ENCODE peak calls at places on chromosomes 6 and 20, in four cellular contexts. W, H, Z and C are unnamed samples.

GRCh38 chr6:54282186-54282585 is 26.1 kb upstream of the TINAG start:
- DNase-seq in Z (no peak), W (no peak), H (no peak), C (no peak)

GRCh38 chr6:158565482-158566040 is 5.7 kb downstream of the TMEM181 start:
- DNase-seq in Z (no peak), W (no peak), H (no peak), C (no peak)

GRCh38 chr6:30884521-30885480 is 482 bp downstream of the DDR1 start:
- DNase-seq in W (peak; percentile 34), H (peak; percentile 52), Z (peak; percentile 74), C (no peak)

GRCh38 chr6:28235912-28236452 is 10.9 kb downstream of the ZSCAN9 start:
- DNase-seq in H (no peak), W (no peak), Z (no peak), C (no peak)

GRCh38 chr20:22428051-22428450 is 156.3 kb downstream of the FOXA2 start:
- DNase-seq in H (no peak), Z (no peak), W (no peak), C (no peak)

GRCh38 chr6:4224082-4224978 is 89.0 kb upstream of the ECI2 start:
- DNase-seq in H (no peak), Z (no peak), W (no peak), C (no peak)

GRCh38 chr20:34938466-34939163 is 17.0 kb downstream of the GSS start:
- DNase-seq in H (peak; percentile 54), W (no peak), Z (peak; percentile 82), C (no peak)

GRCh38 chr6:17904491-17905120 is 82.8 kb downstream of the KIF13A start:
- DNase-seq in H (no peak), W (no peak), Z (no peak), C (no peak)

GRCh38 chr20:62025832-62026563 is 39.7 kb downstream of the TAF4 start:
- DNase-seq in H (no peak), W (peak; percentile 42), Z (no peak), C (peak; percentile 8)

GRCh38 chr6:169794317-169795055 is 43.1 kb downstream of the ERMARD start:
- DNase-seq in W (no peak), Z (peak; percentile 54), H (no peak), C (peak; percentile 62)

GRCh38 chr20:13397300-13397724 is 176.2 kb downstream of the ISM1 start:
- DNase-seq in H (no peak), W (no peak), Z (no peak), C (no peak)

GRCh38 chr6:6788394-6789020 is 200.0 kb downstream of the LY86 start:
- DNase-seq in W (peak; percentile 27), H (no peak), Z (no peak), C (no peak)

GRCh38 chr6:160254467-160255312 is 3.9 kb downstream of the SLC22A2 start:
- DNase-seq in H (peak; percentile 22), Z (no peak), W (no peak), C (no peak)

GRCh38 chr6:41441598-41442205 is 104.5 kb upstream of the FOXP4 start:
- DNase-seq in W (peak; percentile 26), H (no peak), Z (no peak), C (no peak)

GRCh38 chr20:53894707-53895384 is 175.5 kb downstream of the BCAS1 start:
- DNase-seq in H (no peak), W (no peak), Z (no peak), C (no peak)

GRCh38 chr20:25243416-25243979 is 4.4 kb upstream of the PYGB start:
- DNase-seq in Z (no peak), W (no peak), H (no peak), C (no peak)

GRCh38 chr20:18613553-18613952 is 25.7 kb downstream of the DTD1 start:
- DNase-seq in W (no peak), Z (no peak), H (no peak), C (no peak)

GRCh38 chr20:35602851-35603495 is 12.7 kb upstream of the SPAG4 start:
- DNase-seq in W (no peak), H (no peak), Z (no peak), C (no peak)

GRCh38 chr6:166309977-166310376 is 1.8 kb upstream of the PRR18 start:
- DNase-seq in H (no peak), W (no peak), Z (no peak), C (no peak)

GRCh38 chr20:24871429-24872213 is 77.4 kb upstream of the CST7 start:
- DNase-seq in Z (peak; percentile 43), H (no peak), W (no peak), C (no peak)

GRCh38 chr6:118400098-118400497 is 148.0 kb upstream of the PLN start:
- DNase-seq in W (no peak), Z (no peak), H (no peak), C (no peak)

GRCh38 chr20:3093861-3094361 is 9.4 kb upstream of the AVP start:
- DNase-seq in H (no peak), Z (no peak), W (peak; percentile 81), C (no peak)

GRCh38 chr6:104711371-104711770 is 148.3 kb downstream of the HACE1 start:
- DNase-seq in W (no peak), Z (no peak), H (no peak), C (no peak)

GRCh38 chr6:96157018-96157565 is 141.3 kb downstream of the FUT9 start:
- DNase-seq in W (no peak), H (no peak), Z (no peak), C (no peak)

GRCh38 chr6:145643760-145644159 is 91.6 kb downstream of the EPM2A start:
- DNase-seq in H (no peak), W (no peak), Z (no peak), C (no peak)

GRCh38 chr20:57709823-57710799 is at the start of gene PMEPA1:
- DNase-seq in H (peak; percentile 95), Z (peak; percentile 97), W (peak; percentile 97), C (peak; percentile 94)
- TF ChIP-seq CTCF in H (no peak), Z (peak; percentile 12), W (no peak), C (no peak)

DNA sequence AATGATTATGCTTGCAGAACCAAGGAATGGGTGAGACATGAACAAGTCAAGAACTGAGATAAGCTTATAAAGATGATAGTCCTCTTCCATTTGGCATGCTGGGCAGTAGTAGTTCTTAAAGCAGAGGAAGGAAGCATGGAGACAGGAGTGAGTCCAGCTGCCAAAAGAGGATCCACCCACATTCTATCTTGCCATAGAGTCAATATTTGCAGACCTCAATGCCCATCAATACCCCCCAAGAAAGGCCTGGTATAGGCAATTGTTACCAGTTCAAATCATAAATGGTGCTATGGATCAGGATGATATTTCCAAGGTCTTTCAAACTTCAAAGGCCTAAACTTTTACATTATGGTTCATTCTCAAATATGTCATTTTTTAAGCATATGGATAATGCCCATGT is 4.8 kb downstream of the ARHGAP18 start:
- DNase-seq in Z (no peak), W (no peak), H (no peak), C (no peak)
- H3K4me1 ChIP-seq in Z (peaks cover 16% of the 10 kb centered on the region), W (peaks cover 7% of the 10 kb centered on the region), H (peaks cover 33% of the 10 kb centered on the region), C (peaks cover 6% of the 10 kb centered on the region)

DNA sequence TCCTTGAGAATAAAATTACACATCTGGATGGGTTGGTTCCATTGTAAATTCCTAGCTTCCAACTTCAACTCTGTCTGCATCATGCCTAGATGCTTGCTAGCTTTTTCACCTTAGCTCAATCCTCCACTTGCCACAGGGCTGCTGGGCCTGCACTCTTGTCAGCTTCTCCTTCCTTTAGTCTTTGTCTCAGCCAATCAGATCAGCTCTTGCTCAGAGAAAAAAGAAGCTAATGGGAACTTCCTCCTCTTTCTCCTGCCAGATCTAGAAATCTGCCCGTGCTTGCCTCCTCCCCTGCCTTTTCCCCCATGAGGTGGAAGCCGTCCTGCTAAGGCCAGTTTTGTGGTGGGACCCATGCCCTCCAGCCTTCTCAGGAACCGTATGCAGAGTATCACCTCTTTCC is 18.5 kb downstream of the RAE1 start:
- DNase-seq in W (no peak), Z (no peak), H (no peak), C (peak; percentile 14)
- H3K36me3 ChIP-seq in W (peaks cover 74% of the 10 kb centered on the region), Z (peaks cover 100% of the 10 kb centered on the region), H (peaks cover 13% of the 10 kb centered on the region), C (no peaks in the 10 kb centered on the region)

GRCh38 chr20:38337561-38338140 is 8.6 kb upstream of the LBP start:
- DNase-seq in H (no peak), Z (no peak), W (no peak), C (no peak)
- TF ChIP-seq CTCF in H (no peak), Z (peak; percentile 30), W (no peak), C (no peak)

GRCh38 chr6:36563928-36564284 is 16.6 kb upstream of the STK38 start:
- DNase-seq in W (no peak), Z (no peak), H (no peak), C (no peak)
- H3K4me1 ChIP-seq in W (no peaks in the 10 kb centered on the region), Z (no peaks in the 10 kb centered on the region), H (no peaks in the 10 kb centered on the region), C (no peaks in the 10 kb centered on the region)

GRCh38 chr6:99478483-99478882 is 36.7 kb downstream of the USP45 start:
- DNase-seq in Z (no peak), H (no peak), W (no peak), C (no peak)
- H3K36me3 ChIP-seq in Z (peaks cover 39% of the 10 kb centered on the region), H (no peaks in the 10 kb centered on the region), W (no peaks in the 10 kb centered on the region), C (no peaks in the 10 kb centered on the region)

DNA sequence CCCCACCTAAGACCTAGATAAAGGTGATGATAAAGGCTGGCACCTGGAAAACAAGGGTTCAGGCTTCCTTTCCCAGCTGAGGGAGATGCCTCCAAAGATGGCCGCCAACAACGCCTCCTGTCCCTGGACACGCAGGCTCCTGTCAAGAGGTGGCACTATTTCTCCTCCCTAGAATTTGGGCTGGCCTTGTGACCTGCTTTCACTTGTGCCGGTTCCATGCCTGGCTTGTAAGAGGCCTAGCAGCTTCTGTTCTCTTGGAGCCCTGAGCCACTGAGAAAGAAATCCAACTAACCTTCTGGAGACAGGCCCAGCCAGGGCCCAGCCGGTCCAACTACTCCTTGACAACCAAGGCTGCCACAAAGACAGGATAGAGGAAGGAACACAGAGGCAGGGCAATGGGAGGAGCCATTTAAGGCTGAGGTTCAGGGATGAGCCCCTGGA is 60.2 kb upstream of the RALY start:
- DNase-seq in Z (peak; percentile 70), W (peak; percentile 58), H (peak; percentile 62), C (no peak)
- TF ChIP-seq CTCF in Z (peak; percentile 52), W (no peak), H (no peak), C (no peak)